ENCODE peak calls at places on chromosomes 2 and 18, in nine cellular contexts. X is upper lobe of right lung; T is CD8-positive, alpha-beta memory T cell; R is psoas muscle; O is left lung; Z is cardiac muscle cell; C is suprapubic skin; W is astrocyte of the spinal cord; Q is GM23248. D is an unnamed sample.

GRCh38 chr2:19671907-19672306 is 229.9 kb downstream of the TTC32 start:
- DNase-seq in R (no peak), Q (no peak), Z (no peak), X (no peak), C (no peak), W (no peak), O (no peak), T (no peak), D (no peak)

GRCh38 chr2:63763336-63764056 is 78.2 kb upstream of the UGP2 start:
- DNase-seq in O (no peak), R (no peak), X (no peak), T (no peak), C (no peak), Z (peak; percentile 15), Q (peak; percentile 67), W (peak; percentile 3), D (no peak)

GRCh38 chr18:35747894-35748472 is 166.4 kb downstream of the GALNT1 start:
- DNase-seq in R (no peak), O (no peak), Z (no peak), C (no peak), X (no peak), W (no peak), Q (no peak), T (no peak), D (no peak)

GRCh38 chr2:45009928-45010705 is 865 bp upstream of the SIX2 start:
- DNase-seq in Q (peak; percentile 83), O (peak; percentile 85), C (peak; percentile 83), W (peak; percentile 73), X (peak; percentile 80), T (no peak), Z (peak; percentile 94), R (peak; percentile 93), D (peak; percentile 94)

GRCh38 chr2:180905002-180905401 is 75.4 kb upstream of the UBE2E3 start:
- DNase-seq in Q (no peak), C (no peak), X (no peak), Z (peak; percentile 13), R (no peak), W (peak; percentile 8), T (no peak), O (no peak), D (no peak)

GRCh38 chr2:30801821-30802455 is 5.3 kb downstream of the CAPN13 start:
- DNase-seq in W (no peak), O (no peak), X (no peak), C (no peak), Z (no peak), R (no peak), Q (no peak), T (no peak), D (no peak)

GRCh38 chr18:59393381-59393780 is 34.3 kb upstream of the LMAN1 start:
- DNase-seq in O (no peak), T (no peak), R (no peak), Z (peak; percentile 21), C (no peak), X (no peak), Q (no peak), W (no peak), D (no peak)

GRCh38 chr2:236673126-236673822 is 103.6 kb downstream of the ACKR3 start:
- DNase-seq in W (no peak), T (no peak), Z (no peak), R (no peak), X (no peak), C (peak; percentile 33), O (no peak), Q (no peak), D (no peak)

GRCh38 chr2:39164089-39164488 is 43.2 kb upstream of the SOS1 start:
- DNase-seq in T (no peak), C (no peak), R (no peak), Q (peak; percentile 45), Z (peak; percentile 14), X (no peak), O (no peak), W (no peak), D (no peak)

GRCh38 chr2:3598197-3598910 is 3.4 kb downstream of the COLEC11 start:
- DNase-seq in C (no peak), X (no peak), T (no peak), O (no peak), W (no peak), R (no peak), Q (no peak), Z (no peak), D (no peak)

GRCh38 chr2:241842620-241843211 is 16.0 kb downstream of the PDCD1 start:
- DNase-seq in Q (no peak), O (peak; percentile 81), Z (no peak), R (peak; percentile 65), T (peak; percentile 77), W (no peak), C (peak; percentile 88), X (peak; percentile 82), D (peak; percentile 75)

GRCh38 chr2:241844831-241845578 is 13.7 kb downstream of the PDCD1 start:
- DNase-seq in O (no peak), T (no peak), X (no peak), R (no peak), Q (no peak), C (no peak), W (no peak), Z (no peak), D (peak; percentile 72)

GRCh38 chr2:241842067-241842415 is 16.7 kb downstream of the PDCD1 start:
- DNase-seq in W (no peak), R (no peak), X (no peak), C (no peak), Z (no peak), O (no peak), T (no peak), Q (no peak), D (peak; percentile 62)

GRCh38 chr2:241844066-241844728 is 14.5 kb downstream of the PDCD1 start:
- DNase-seq in O (peak; percentile 90), C (peak; percentile 86), T (peak; percentile 81), Z (peak; percentile 57), W (peak; percentile 14), X (peak; percentile 85), R (peak; percentile 85), Q (peak; percentile 86), D (peak; percentile 97)

DNA sequence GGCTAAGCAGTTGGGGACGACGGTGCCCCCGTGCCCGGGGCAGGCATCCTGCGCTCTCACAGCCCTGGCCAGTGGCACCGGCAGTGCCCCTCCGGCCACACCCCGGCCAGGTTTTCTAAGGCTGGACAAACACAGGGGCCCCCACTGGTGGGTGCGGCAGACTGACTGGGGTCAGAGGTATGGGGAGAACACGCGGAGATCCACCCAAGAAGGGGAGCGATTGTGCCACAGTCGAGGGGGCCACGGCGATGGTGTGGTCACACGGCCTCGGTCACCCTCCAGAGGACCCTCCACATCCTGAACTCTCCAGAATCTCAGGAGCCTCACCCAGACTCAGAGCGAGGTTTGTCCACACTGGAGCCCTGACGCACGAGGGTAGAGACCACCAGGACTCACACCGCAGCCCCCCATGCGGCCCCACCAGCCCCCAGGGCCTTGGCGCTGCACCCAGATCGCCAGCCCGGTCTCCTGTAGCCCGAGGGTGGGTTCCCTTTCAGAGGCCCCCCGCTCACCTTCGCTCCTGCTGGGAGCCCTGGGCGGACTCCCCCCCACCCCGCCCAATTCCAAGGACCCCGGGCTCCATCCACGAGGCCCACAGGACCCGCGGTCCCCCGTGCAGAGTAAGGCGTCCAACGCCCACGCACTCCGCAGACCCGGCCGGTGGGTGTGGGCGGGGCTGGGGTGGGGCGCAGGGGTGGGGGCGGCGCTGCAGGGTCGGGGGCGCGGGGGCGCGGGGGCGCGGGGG is 15.2 kb downstream of the PDCD1 start:
- DNase-seq in X (peak; percentile 60), T (no peak), R (peak; percentile 54), W (no peak), Q (no peak), C (peak; percentile 71), Z (no peak), O (no peak), D (peak; percentile 72)
- H3K4me3 ChIP-seq in X (peak overlapping the region; percentile 15), T (peak overlapping the region; percentile 41), R (peak overlapping the region; percentile 5), W (no peak overlapping the region), Q (no peak overlapping the region), C (peak overlapping the region; percentile 51), Z (no peak overlapping the region), O (peak overlapping the region; percentile 31), D (peak overlapping the region; percentile 21)

GRCh38 chr2:177273456-177273855 is 8.9 kb upstream of the NFE2L2 start:
- DNase-seq in C (no peak), Z (peak; percentile 33), Q (peak; percentile 76), T (no peak), O (no peak), X (no peak), R (no peak), W (no peak), D (no peak)

GRCh38 chr2:177275671-177276070 is 11.1 kb upstream of the NFE2L2 start:
- DNase-seq in W (peak; percentile 59), O (no peak), Q (peak; percentile 38), T (no peak), Z (peak; percentile 85), R (no peak), C (no peak), X (no peak), D (no peak)

GRCh38 chr2:177272765-177273164 is 8.2 kb upstream of the NFE2L2 start:
- DNase-seq in T (no peak), O (no peak), Q (no peak), R (no peak), X (no peak), Z (no peak), C (no peak), W (no peak), D (no peak)

GRCh38 chr2:177271981-177272666 is 7.6 kb upstream of the NFE2L2 start:
- DNase-seq in X (no peak), C (no peak), T (no peak), W (no peak), R (no peak), O (no peak), Q (no peak), Z (no peak), D (no peak)

GRCh38 chr2:177275041-177275440 is 10.5 kb upstream of the NFE2L2 start:
- DNase-seq in R (no peak), O (no peak), X (no peak), W (peak; percentile 83), Q (peak; percentile 89), Z (peak; percentile 87), T (no peak), C (no peak), D (no peak)
- H3K4me3 ChIP-seq in R (no peak overlapping the region), O (no peak overlapping the region), X (no peak overlapping the region), W (no peak overlapping the region), Q (no peak overlapping the region), Z (no peak overlapping the region), T (no peak overlapping the region), C (no peak overlapping the region), D (no peak overlapping the region)

GRCh38 chr2:216371756-216372702 is at the start of gene MARCHF4:
- DNase-seq in R (peak; percentile 81), Z (peak; percentile 91), T (peak; percentile 65), X (peak; percentile 82), O (peak; percentile 87), C (peak; percentile 75), W (peak; percentile 89), Q (peak; percentile 93), D (peak; percentile 80)
- H3K4me3 ChIP-seq in R (peak within 1 kb of the TSS; percentile 32), Z (peak within 1 kb of the TSS; percentile 24), T (no peak within 1 kb of the TSS), X (no peak within 1 kb of the TSS), O (no peak within 1 kb of the TSS), C (peak within 1 kb of the TSS; percentile 22), W (peak within 1 kb of the TSS; percentile 48), Q (peak within 1 kb of the TSS; percentile 76), D (no peak within 1 kb of the TSS)

DNA sequence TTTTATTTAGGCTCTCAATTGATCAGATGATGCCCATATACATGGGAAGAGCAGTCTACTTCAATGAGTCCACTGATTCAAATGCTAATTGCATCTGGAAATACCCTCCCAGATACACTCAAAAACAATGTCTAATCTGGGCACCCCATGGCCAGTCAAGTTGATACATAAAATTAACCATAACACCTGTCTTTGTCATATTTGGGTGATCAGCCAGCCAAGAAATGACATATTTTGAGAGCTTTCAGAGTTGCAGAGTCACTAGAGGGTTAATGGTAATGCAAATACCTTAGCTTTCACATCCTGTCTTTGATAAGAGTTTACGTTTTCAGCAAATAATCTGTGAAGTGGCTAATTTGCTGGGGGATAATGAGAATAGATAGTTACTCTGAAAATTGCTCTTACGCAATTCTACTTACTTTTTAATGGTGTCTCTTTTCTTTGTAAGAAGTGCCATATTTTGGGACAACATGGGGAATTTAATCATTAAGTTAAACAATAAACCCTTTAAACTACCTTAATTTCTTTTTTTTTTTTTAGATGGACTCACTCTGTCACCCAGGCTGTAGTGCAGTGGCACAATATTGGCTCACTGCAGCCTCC is 49.1 kb downstream of the CCDC195 start:
- DNase-seq in X (no peak), T (no peak), Q (no peak), W (no peak), R (no peak), Z (no peak), O (no peak), C (no peak), D (no peak)
- H3K4me3 ChIP-seq in X (no peak overlapping the region), T (no peak overlapping the region), Q (no peak overlapping the region), W (no peak overlapping the region), R (no peak overlapping the region), Z (no peak overlapping the region), O (no peak overlapping the region), C (no peak overlapping the region), D (no peak overlapping the region)